ENCODE peak calls at places on chromosomes 12 and 14, in eight cellular contexts. Q is stomach, I is K562, T is adrenal gland, J is IMR-90, F is tibial nerve, L is esophagus squamous epithelium, H is transverse colon. M is an unnamed sample.
A peak's percentile ranks its signal among the peaks of the same experiment; 100 is the strongest.

GRCh38 chr12:114876968-114877680 is 193.1 kb upstream of the TBX3 start:
- DNase-seq in Q (no peak), I (no peak), T (peak; percentile 19), J (no peak), F (no peak), L (no peak), H (no peak), M (no peak)

GRCh38 chr12:131785763-131786330 is 42.3 kb upstream of the MMP17 start:
- DNase-seq in Q (no peak), I (no peak), T (no peak), J (no peak), F (no peak), L (no peak), H (no peak), M (no peak)

GRCh38 chr12:130953783-130954543 is at the start of gene ADGRD1:
- DNase-seq in Q (peak; percentile 49), I (peak; percentile 58), T (peak; percentile 33), J (peak; percentile 3), F (peak; percentile 80), L (no peak), H (peak; percentile 45), M (no peak)

GRCh38 chr14:50232276-50232642 is 881 bp upstream of the SOS2 start:
- DNase-seq in Q (no peak), I (peak; percentile 25), T (no peak), J (no peak), F (no peak), L (no peak), H (no peak), M (no peak)

GRCh38 chr12:96886998-96887677 is 19.9 kb upstream of the NEDD1 start:
- DNase-seq in Q (peak; percentile 48), I (no peak), T (no peak), J (peak; percentile 66), F (no peak), L (no peak), H (no peak), M (peak; percentile 26)

GRCh38 chr12:72471806-72472205 is 199.6 kb downstream of the TRHDE start:
- DNase-seq in Q (no peak), I (no peak), T (no peak), J (no peak), F (no peak), L (no peak), H (no peak), M (no peak)

GRCh38 chr12:1429980-1430379 is 164.4 kb downstream of the FBXL14 start:
- DNase-seq in Q (no peak), I (no peak), T (no peak), J (peak; percentile 80), F (no peak), L (no peak), H (no peak), M (no peak)

GRCh38 chr12:48977290-48978281 is 536 bp upstream of the WNT1 start:
- DNase-seq in Q (peak; percentile 67), I (peak; percentile 79), T (peak; percentile 63), J (peak; percentile 80), F (no peak), L (no peak), H (peak; percentile 71), M (no peak)

GRCh38 chr14:38256358-38256840 is 506 bp upstream of the CLEC14A start:
- DNase-seq in Q (no peak), I (no peak), T (no peak), J (peak; percentile 54), F (no peak), L (no peak), H (no peak), M (peak; percentile 100)

GRCh38 chr14:52067873-52068740 is 752 bp downstream of the NID2 start:
- DNase-seq in Q (no peak), I (no peak), T (no peak), J (peak; percentile 51), F (no peak), L (no peak), H (peak; percentile 36), M (peak; percentile 41)

GRCh38 chr12:89671469-89671868 is 37.2 kb downstream of the ATP2B1 start:
- DNase-seq in Q (no peak), I (no peak), T (no peak), J (peak; percentile 64), F (no peak), L (no peak), H (no peak), M (no peak)

GRCh38 chr14:66503532-66503931 is 4.4 kb upstream of the GPHN start:
- DNase-seq in Q (no peak), I (no peak), T (no peak), J (peak; percentile 28), F (no peak), L (no peak), H (no peak), M (peak; percentile 39)

GRCh38 chr12:128660532-128661215 is 163.1 kb downstream of the SLC15A4 start:
- DNase-seq in Q (no peak), I (no peak), T (no peak), J (no peak), F (no peak), L (no peak), H (no peak), M (no peak)

GRCh38 chr14:39467889-39468524 is 35.8 kb upstream of the FBXO33 start:
- DNase-seq in Q (no peak), I (peak; percentile 41), T (no peak), J (peak; percentile 43), F (no peak), L (no peak), H (no peak), M (peak; percentile 8)

GRCh38 chr12:107558816-107559382 is 126.7 kb upstream of the PWP1 start:
- DNase-seq in Q (no peak), I (no peak), T (no peak), J (no peak), F (no peak), L (no peak), H (no peak), M (no peak)

GRCh38 chr12:116247377-116247776 is 30.1 kb downstream of the MED13L start:
- DNase-seq in Q (no peak), I (no peak), T (no peak), J (peak; percentile 80), F (no peak), L (no peak), H (no peak), M (no peak)

GRCh38 chr12:6039894-6040601 is 84.4 kb downstream of the VWF start:
- DNase-seq in Q (peak; percentile 54), I (peak; percentile 57), T (peak; percentile 61), J (peak; percentile 74), F (no peak), L (no peak), H (peak; percentile 49), M (peak; percentile 69)

DNA sequence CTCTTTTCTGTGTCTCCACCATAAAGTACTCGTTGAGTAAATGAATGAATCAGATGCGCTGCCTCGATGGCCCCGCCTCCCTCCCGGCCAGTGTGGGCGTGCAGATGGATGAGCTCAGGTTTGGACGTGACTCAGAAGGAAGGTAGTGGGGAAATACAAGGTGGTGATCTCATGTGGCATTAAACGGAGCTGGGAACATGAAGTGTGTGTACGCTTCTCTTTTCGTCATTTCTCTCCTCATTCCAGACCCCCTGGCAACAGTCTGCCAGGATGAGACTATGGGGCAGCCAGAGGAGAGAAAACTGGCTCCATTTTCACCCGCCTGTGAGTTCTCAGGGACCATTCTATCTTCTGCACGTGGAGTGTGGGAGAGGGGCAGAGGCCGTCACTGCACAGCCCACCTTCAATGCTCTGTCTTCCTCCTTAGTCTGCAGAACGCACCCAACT is 91.6 kb downstream of the TSPAN9 start:
- DNase-seq in Q (no peak), I (peak; percentile 21), T (peak; percentile 70), J (peak; percentile 99), F (no peak), L (no peak), H (no peak), M (no peak)
- TF ChIP-seq POLR2A in Q (no peak), I (no peak), T (no peak), J (peak; percentile 47), F (no peak), L (no peak), H (no peak), M (no peak)

GRCh38 chr14:35196571-35196970 is 74.2 kb downstream of the PRORP start:
- DNase-seq in Q (no peak), I (no peak), T (no peak), J (no peak), F (no peak), L (no peak), H (no peak), M (peak; percentile 6)
- H3K27ac ChIP-seq in Q (no peak overlapping the region), I (no peak overlapping the region), T (no peak overlapping the region), J (no peak overlapping the region), F (no peak overlapping the region), L (no peak overlapping the region), H (no peak overlapping the region), M (peak overlapping the region; percentile 37)

GRCh38 chr14:60655898-60656754 is 6.8 kb upstream of the SIX1 start:
- DNase-seq in Q (no peak), I (no peak), T (no peak), J (peak; percentile 25), F (no peak), L (no peak), H (no peak), M (no peak)
- H3K4me3 ChIP-seq in Q (peak overlapping the region; percentile 61), I (no peak overlapping the region), T (no peak overlapping the region), J (no peak overlapping the region), F (no peak overlapping the region), L (peak overlapping the region; percentile 58), H (peak overlapping the region; percentile 83), M (no peak overlapping the region)

GRCh38 chr14:54568821-54569591 is 2.1 kb downstream of the SAMD4A start:
- DNase-seq in Q (no peak), I (peak; percentile 23), T (peak; percentile 16), J (peak; percentile 59), F (no peak), L (no peak), H (peak; percentile 15), M (no peak)

GRCh38 chr14:54566152-54566409 is 847 bp upstream of the SAMD4A start:
- DNase-seq in Q (no peak), I (no peak), T (no peak), J (no peak), F (no peak), L (no peak), H (no peak), M (no peak)

GRCh38 chr14:54567224-54567633 is 301 bp downstream of the SAMD4A start:
- DNase-seq in Q (peak; percentile 26), I (peak; percentile 28), T (peak; percentile 57), J (no peak), F (no peak), L (no peak), H (peak; percentile 34), M (no peak)

GRCh38 chr14:54566410-54567223 is at the start of gene SAMD4A:
- DNase-seq in Q (peak; percentile 67), I (peak; percentile 86), T (peak; percentile 87), J (peak; percentile 86), F (peak; percentile 63), L (peak; percentile 39), H (peak; percentile 75), M (peak; percentile 84)

DNA sequence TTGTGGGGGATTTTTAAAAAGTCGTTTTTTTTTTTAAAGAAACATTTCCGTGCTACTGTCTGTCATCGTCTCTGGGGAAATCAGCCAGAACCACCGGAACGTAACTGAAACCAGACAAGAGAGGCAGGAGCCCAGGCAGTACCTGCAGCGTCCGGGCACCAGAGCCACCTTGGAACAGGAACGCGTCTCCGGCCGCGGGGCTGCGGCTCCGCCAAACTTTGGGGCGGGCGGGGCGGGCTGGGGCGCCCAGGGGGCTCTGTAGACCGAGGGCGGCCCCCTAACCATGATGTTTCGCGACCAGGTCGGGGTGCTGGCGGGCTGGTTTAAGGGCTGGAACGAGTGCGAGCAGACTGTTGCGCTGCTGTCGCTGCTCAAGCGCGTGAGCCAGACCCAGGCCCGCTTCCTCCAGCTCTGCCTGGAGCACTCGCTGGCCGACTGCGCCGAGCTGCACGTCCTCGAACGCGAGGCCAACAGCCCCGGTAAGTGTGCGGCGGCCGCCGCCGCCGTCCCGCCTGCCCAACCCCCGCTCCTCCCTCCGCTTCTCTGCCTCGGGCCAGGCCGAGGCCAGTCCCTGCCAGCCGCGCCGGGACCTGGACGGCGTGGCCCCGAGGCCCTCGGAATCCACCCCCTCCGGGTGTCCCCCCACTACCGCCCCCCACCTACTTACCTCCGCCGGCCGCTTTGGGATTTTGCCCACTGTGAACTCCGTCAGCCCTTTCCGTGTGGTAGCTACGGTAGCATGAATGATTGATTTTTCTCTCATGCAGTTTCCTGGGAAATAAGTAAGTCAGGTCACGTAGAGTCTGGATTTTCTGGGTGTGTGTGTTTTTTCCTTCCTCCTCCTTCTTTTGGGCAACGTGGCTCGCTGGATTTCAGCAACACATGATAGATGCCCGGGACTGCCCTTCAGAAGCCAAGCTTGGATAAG is 970 bp downstream of the SAMD4A start:
- DNase-seq in Q (peak; percentile 50), I (peak; percentile 46), T (peak; percentile 69), J (no peak), F (peak; percentile 17), L (no peak), H (peak; percentile 49), M (peak; percentile 42)
- TF ChIP-seq POLR2A in Q (no peak), I (no peak), T (no peak), J (no peak), F (no peak), L (no peak), H (peak; percentile 14), M (no peak)

M was measured in endothelial cell of umbilical vein.